ENCODE peak calls at places on chromosomes 5 and 9, in nine cellular contexts. One of them, this sample, is unnamed.

GRCh38 chr5:1670342-1670741 is 129.3 kb downstream of the MRPL36 start:
- DNase-seq in psoas muscle: no peak
- DNase-seq in brain microvascular endothelial cell: no peak
- DNase-seq in left kidney: no peak
- DNase-seq in NCI-H1417: no peak
- DNase-seq in activated effector memory CD4-positive, alpha-beta T cell treated with anti-CD3 and anti-CD28 coated beads, Interleukin-2, amount 50 U/mL, for 16 hours: no peak
- DNase-seq in MCF 10A: peak; percentile 31
- DNase-seq in myocyte: no peak
- DNase-seq in heart left ventricle: no peak
- DNase-seq in this sample: no peak

GRCh38 chr5:73702534-73702933 is 76.5 kb downstream of the ARHGEF28 start:
- DNase-seq in psoas muscle: no peak
- DNase-seq in brain microvascular endothelial cell: no peak
- DNase-seq in left kidney: no peak
- DNase-seq in NCI-H1417: no peak
- DNase-seq in activated effector memory CD4-positive, alpha-beta T cell treated with anti-CD3 and anti-CD28 coated beads, Interleukin-2, amount 50 U/mL, for 16 hours: no peak
- DNase-seq in MCF 10A: no peak
- DNase-seq in myocyte: no peak
- DNase-seq in heart left ventricle: no peak
- DNase-seq in this sample: no peak

GRCh38 chr9:129237804-129238203 is 59.7 kb upstream of the IER5L start:
- DNase-seq in psoas muscle: peak; percentile 1
- DNase-seq in brain microvascular endothelial cell: no peak
- DNase-seq in left kidney: no peak
- DNase-seq in NCI-H1417: no peak
- DNase-seq in activated effector memory CD4-positive, alpha-beta T cell treated with anti-CD3 and anti-CD28 coated beads, Interleukin-2, amount 50 U/mL, for 16 hours: no peak
- DNase-seq in MCF 10A: no peak
- DNase-seq in myocyte: no peak
- DNase-seq in heart left ventricle: peak; percentile 28
- DNase-seq in this sample: no peak

GRCh38 chr9:72526901-72527800 is 5.7 kb downstream of the TMC1 start:
- DNase-seq in psoas muscle: peak; percentile 74
- DNase-seq in brain microvascular endothelial cell: peak; percentile 95
- DNase-seq in left kidney: peak; percentile 92
- DNase-seq in NCI-H1417: no peak
- DNase-seq in activated effector memory CD4-positive, alpha-beta T cell treated with anti-CD3 and anti-CD28 coated beads, Interleukin-2, amount 50 U/mL, for 16 hours: peak; percentile 90
- DNase-seq in MCF 10A: peak; percentile 82
- DNase-seq in myocyte: peak; percentile 95
- DNase-seq in heart left ventricle: peak; percentile 76
- DNase-seq in this sample: peak; percentile 84

GRCh38 chr9:135241381-135242380 is 154.2 kb downstream of the OLFM1 start:
- DNase-seq in psoas muscle: peak; percentile 9
- DNase-seq in brain microvascular endothelial cell: no peak
- DNase-seq in left kidney: no peak
- DNase-seq in NCI-H1417: no peak
- DNase-seq in activated effector memory CD4-positive, alpha-beta T cell treated with anti-CD3 and anti-CD28 coated beads, Interleukin-2, amount 50 U/mL, for 16 hours: no peak
- DNase-seq in MCF 10A: peak; percentile 28
- DNase-seq in myocyte: no peak
- DNase-seq in heart left ventricle: peak; percentile 9
- DNase-seq in this sample: no peak

GRCh38 chr9:95506438-95506691 is 10.4 kb downstream of the PTCH1 start:
- DNase-seq in psoas muscle: no peak
- DNase-seq in brain microvascular endothelial cell: no peak
- DNase-seq in left kidney: no peak
- DNase-seq in NCI-H1417: peak; percentile 23
- DNase-seq in activated effector memory CD4-positive, alpha-beta T cell treated with anti-CD3 and anti-CD28 coated beads, Interleukin-2, amount 50 U/mL, for 16 hours: peak; percentile 65
- DNase-seq in MCF 10A: no peak
- DNase-seq in myocyte: peak; percentile 58
- DNase-seq in heart left ventricle: no peak
- DNase-seq in this sample: peak; percentile 21

GRCh38 chr9:96027271-96028131 is 152.0 kb downstream of the ERCC6L2 start:
- DNase-seq in psoas muscle: no peak
- DNase-seq in brain microvascular endothelial cell: no peak
- DNase-seq in left kidney: peak; percentile 84
- DNase-seq in NCI-H1417: no peak
- DNase-seq in activated effector memory CD4-positive, alpha-beta T cell treated with anti-CD3 and anti-CD28 coated beads, Interleukin-2, amount 50 U/mL, for 16 hours: no peak
- DNase-seq in MCF 10A: no peak
- DNase-seq in myocyte: peak; percentile 18
- DNase-seq in heart left ventricle: no peak
- DNase-seq in this sample: no peak

GRCh38 chr9:136336156-136336860 is 9.0 kb downstream of the GPSM1 start:
- DNase-seq in psoas muscle: no peak
- DNase-seq in brain microvascular endothelial cell: peak; percentile 38
- DNase-seq in left kidney: no peak
- DNase-seq in NCI-H1417: no peak
- DNase-seq in activated effector memory CD4-positive, alpha-beta T cell treated with anti-CD3 and anti-CD28 coated beads, Interleukin-2, amount 50 U/mL, for 16 hours: no peak
- DNase-seq in MCF 10A: no peak
- DNase-seq in myocyte: no peak
- DNase-seq in heart left ventricle: no peak
- DNase-seq in this sample: no peak

GRCh38 chr5:149320791-149321330 is 24.4 kb upstream of the GRPEL2 start:
- DNase-seq in psoas muscle: peak; percentile 67
- DNase-seq in brain microvascular endothelial cell: peak; percentile 94
- DNase-seq in left kidney: peak; percentile 96
- DNase-seq in NCI-H1417: peak; percentile 80
- DNase-seq in activated effector memory CD4-positive, alpha-beta T cell treated with anti-CD3 and anti-CD28 coated beads, Interleukin-2, amount 50 U/mL, for 16 hours: no peak
- DNase-seq in MCF 10A: peak; percentile 92
- DNase-seq in myocyte: peak; percentile 98
- DNase-seq in heart left ventricle: peak; percentile 91
- DNase-seq in this sample: peak; percentile 79

GRCh38 chr9:14318934-14319513 is 5.1 kb upstream of the NFIB start:
- DNase-seq in psoas muscle: no peak
- DNase-seq in brain microvascular endothelial cell: no peak
- DNase-seq in left kidney: no peak
- DNase-seq in NCI-H1417: no peak
- DNase-seq in activated effector memory CD4-positive, alpha-beta T cell treated with anti-CD3 and anti-CD28 coated beads, Interleukin-2, amount 50 U/mL, for 16 hours: no peak
- DNase-seq in MCF 10A: no peak
- DNase-seq in myocyte: no peak
- DNase-seq in heart left ventricle: no peak
- DNase-seq in this sample: no peak

GRCh38 chr9:136728080-136728547 is 14.6 kb downstream of the LCN10 start:
- DNase-seq in psoas muscle: peak; percentile 93
- DNase-seq in brain microvascular endothelial cell: peak; percentile 74
- DNase-seq in left kidney: peak; percentile 93
- DNase-seq in NCI-H1417: peak; percentile 78
- DNase-seq in activated effector memory CD4-positive, alpha-beta T cell treated with anti-CD3 and anti-CD28 coated beads, Interleukin-2, amount 50 U/mL, for 16 hours: peak; percentile 97
- DNase-seq in MCF 10A: peak; percentile 84
- DNase-seq in myocyte: peak; percentile 89
- DNase-seq in heart left ventricle: peak; percentile 96
- DNase-seq in this sample: peak; percentile 77

GRCh38 chr5:149694007-149694406 is 36.1 kb upstream of the PPARGC1B start:
- DNase-seq in psoas muscle: no peak
- DNase-seq in brain microvascular endothelial cell: no peak
- DNase-seq in left kidney: no peak
- DNase-seq in NCI-H1417: no peak
- DNase-seq in activated effector memory CD4-positive, alpha-beta T cell treated with anti-CD3 and anti-CD28 coated beads, Interleukin-2, amount 50 U/mL, for 16 hours: no peak
- DNase-seq in MCF 10A: peak; percentile 55
- DNase-seq in myocyte: no peak
- DNase-seq in heart left ventricle: peak; percentile 67
- DNase-seq in this sample: no peak

GRCh38 chr5:56862909-56863308 is 46.5 kb upstream of the SETD9 start:
- DNase-seq in psoas muscle: no peak
- DNase-seq in brain microvascular endothelial cell: no peak
- DNase-seq in left kidney: no peak
- DNase-seq in NCI-H1417: no peak
- DNase-seq in activated effector memory CD4-positive, alpha-beta T cell treated with anti-CD3 and anti-CD28 coated beads, Interleukin-2, amount 50 U/mL, for 16 hours: no peak
- DNase-seq in MCF 10A: no peak
- DNase-seq in myocyte: no peak
- DNase-seq in heart left ventricle: no peak
- DNase-seq in this sample: peak; percentile 6

GRCh38 chr9:20144255-20144654 is 355.4 kb upstream of the SLC24A2 start:
- DNase-seq in psoas muscle: no peak
- DNase-seq in brain microvascular endothelial cell: peak; percentile 18
- DNase-seq in left kidney: peak; percentile 84
- DNase-seq in NCI-H1417: no peak
- DNase-seq in activated effector memory CD4-positive, alpha-beta T cell treated with anti-CD3 and anti-CD28 coated beads, Interleukin-2, amount 50 U/mL, for 16 hours: no peak
- DNase-seq in MCF 10A: no peak
- DNase-seq in myocyte: no peak
- DNase-seq in heart left ventricle: no peak
- DNase-seq in this sample: no peak

GRCh38 chr9:36980148-36980974 is 53.7 kb downstream of the PAX5 start:
- DNase-seq in psoas muscle: no peak
- DNase-seq in brain microvascular endothelial cell: no peak
- DNase-seq in left kidney: no peak
- DNase-seq in NCI-H1417: peak; percentile 58
- DNase-seq in activated effector memory CD4-positive, alpha-beta T cell treated with anti-CD3 and anti-CD28 coated beads, Interleukin-2, amount 50 U/mL, for 16 hours: no peak
- DNase-seq in MCF 10A: peak; percentile 29
- DNase-seq in myocyte: peak; percentile 18
- DNase-seq in heart left ventricle: no peak
- DNase-seq in this sample: peak; percentile 48

GRCh38 chr5:64384761-64385160 is 121.1 kb upstream of the RGS7BP start:
- DNase-seq in psoas muscle: no peak
- DNase-seq in brain microvascular endothelial cell: peak; percentile 60
- DNase-seq in left kidney: peak; percentile 55
- DNase-seq in NCI-H1417: peak; percentile 12
- DNase-seq in activated effector memory CD4-positive, alpha-beta T cell treated with anti-CD3 and anti-CD28 coated beads, Interleukin-2, amount 50 U/mL, for 16 hours: no peak
- DNase-seq in MCF 10A: peak; percentile 60
- DNase-seq in myocyte: peak; percentile 27
- DNase-seq in heart left ventricle: no peak
- DNase-seq in this sample: peak; percentile 64

GRCh38 chr9:9214052-9214451 is 1398.8 kb downstream of the PTPRD start:
- DNase-seq in psoas muscle: no peak
- DNase-seq in brain microvascular endothelial cell: no peak
- DNase-seq in left kidney: peak; percentile 71
- DNase-seq in NCI-H1417: no peak
- DNase-seq in activated effector memory CD4-positive, alpha-beta T cell treated with anti-CD3 and anti-CD28 coated beads, Interleukin-2, amount 50 U/mL, for 16 hours: no peak
- DNase-seq in MCF 10A: no peak
- DNase-seq in myocyte: no peak
- DNase-seq in heart left ventricle: no peak
- DNase-seq in this sample: no peak

GRCh38 chr5:179262126-179262920 is 82.9 kb downstream of the ADAMTS2 start:
- DNase-seq in psoas muscle: peak; percentile 6
- DNase-seq in brain microvascular endothelial cell: no peak
- DNase-seq in left kidney: no peak
- DNase-seq in NCI-H1417: no peak
- DNase-seq in activated effector memory CD4-positive, alpha-beta T cell treated with anti-CD3 and anti-CD28 coated beads, Interleukin-2, amount 50 U/mL, for 16 hours: peak; percentile 55
- DNase-seq in MCF 10A: no peak
- DNase-seq in myocyte: no peak
- DNase-seq in heart left ventricle: peak; percentile 45
- DNase-seq in this sample: no peak

GRCh38 chr9:125959980-125960619 is 212.9 kb downstream of the PBX3 start:
- DNase-seq in psoas muscle: no peak
- DNase-seq in brain microvascular endothelial cell: no peak
- DNase-seq in left kidney: no peak
- DNase-seq in NCI-H1417: no peak
- DNase-seq in activated effector memory CD4-positive, alpha-beta T cell treated with anti-CD3 and anti-CD28 coated beads, Interleukin-2, amount 50 U/mL, for 16 hours: no peak
- DNase-seq in MCF 10A: no peak
- DNase-seq in myocyte: no peak
- DNase-seq in heart left ventricle: no peak
- DNase-seq in this sample: no peak

GRCh38 chr5:1737790-1738405 is 61.7 kb downstream of the MRPL36 start:
- DNase-seq in psoas muscle: no peak
- DNase-seq in brain microvascular endothelial cell: peak; percentile 18
- DNase-seq in left kidney: no peak
- DNase-seq in NCI-H1417: no peak
- DNase-seq in activated effector memory CD4-positive, alpha-beta T cell treated with anti-CD3 and anti-CD28 coated beads, Interleukin-2, amount 50 U/mL, for 16 hours: peak; percentile 73
- DNase-seq in MCF 10A: peak; percentile 55
- DNase-seq in myocyte: peak; percentile 7
- DNase-seq in heart left ventricle: no peak
- DNase-seq in this sample: peak; percentile 53

GRCh38 chr5:119187776-119188529 is 117.1 kb downstream of the DMXL1 start:
- DNase-seq in psoas muscle: no peak
- DNase-seq in brain microvascular endothelial cell: no peak
- DNase-seq in left kidney: no peak
- DNase-seq in NCI-H1417: no peak
- DNase-seq in activated effector memory CD4-positive, alpha-beta T cell treated with anti-CD3 and anti-CD28 coated beads, Interleukin-2, amount 50 U/mL, for 16 hours: no peak
- DNase-seq in MCF 10A: no peak
- DNase-seq in myocyte: no peak
- DNase-seq in heart left ventricle: no peak
- DNase-seq in this sample: no peak

GRCh38 chr9:134623408-134624066 is 18.1 kb upstream of the COL5A1 start:
- DNase-seq in psoas muscle: no peak
- DNase-seq in brain microvascular endothelial cell: no peak
- DNase-seq in left kidney: no peak
- DNase-seq in NCI-H1417: no peak
- DNase-seq in activated effector memory CD4-positive, alpha-beta T cell treated with anti-CD3 and anti-CD28 coated beads, Interleukin-2, amount 50 U/mL, for 16 hours: peak; percentile 52
- DNase-seq in MCF 10A: no peak
- DNase-seq in myocyte: no peak
- DNase-seq in heart left ventricle: peak; percentile 28
- DNase-seq in this sample: no peak

GRCh38 chr9:136339173-136339957 is 12.0 kb downstream of the GPSM1 start:
- DNase-seq in psoas muscle: no peak
- DNase-seq in brain microvascular endothelial cell: no peak
- DNase-seq in left kidney: peak; percentile 79
- DNase-seq in NCI-H1417: no peak
- DNase-seq in activated effector memory CD4-positive, alpha-beta T cell treated with anti-CD3 and anti-CD28 coated beads, Interleukin-2, amount 50 U/mL, for 16 hours: peak; percentile 77
- DNase-seq in MCF 10A: peak; percentile 73
- DNase-seq in myocyte: peak; percentile 60
- DNase-seq in heart left ventricle: peak; percentile 85
- DNase-seq in this sample: peak; percentile 56

This sample was measured in PC-3.